ENCODE peak calls at places on chromosome 18, in ten cellular contexts. One of them, this sample, is unnamed.

GRCh38 chr18:35042389-35043066 is 1.3 kb downstream of the MAPRE2 start:
- ATAC-seq in stimulated activated naive B cell treated with anti-CD40 and anti-IgM and Interleukin-4, amounts not matched to agents 10 μg/mL and 1 μg/mL and 100 μg/mL, for 72 hours: peak; percentile 18
- ATAC-seq in upper lobe of right lung: no peak
- ATAC-seq in right cardiac atrium: peak; percentile 3
- ATAC-seq in psoas muscle: no peak
- ATAC-seq in A549: no peak
- ATAC-seq in central memory CD8-positive, alpha-beta T cell: peak; percentile 60
- ATAC-seq in GM12878: peak; percentile 22
- ATAC-seq in activated T-helper 17 cell treated with anti-CD3 and anti-CD28 coated beads, Interleukin-2, amount 50 U/mL, for 72 hours: peak; percentile 43
- ATAC-seq in Right ventricle myocardium inferior: no peak
- ATAC-seq in this sample: no peak

GRCh38 chr18:10379511-10379910 is 74.9 kb upstream of the APCDD1 start:
- ATAC-seq in stimulated activated naive B cell treated with anti-CD40 and anti-IgM and Interleukin-4, amounts not matched to agents 10 μg/mL and 1 μg/mL and 100 μg/mL, for 72 hours: no peak
- ATAC-seq in upper lobe of right lung: no peak
- ATAC-seq in right cardiac atrium: no peak
- ATAC-seq in psoas muscle: no peak
- ATAC-seq in A549: no peak
- ATAC-seq in central memory CD8-positive, alpha-beta T cell: no peak
- ATAC-seq in GM12878: no peak
- ATAC-seq in activated T-helper 17 cell treated with anti-CD3 and anti-CD28 coated beads, Interleukin-2, amount 50 U/mL, for 72 hours: no peak
- ATAC-seq in Right ventricle myocardium inferior: no peak
- ATAC-seq in this sample: no peak

GRCh38 chr18:47149457-47150028 is 757 bp downstream of the HDHD2 start:
- ATAC-seq in stimulated activated naive B cell treated with anti-CD40 and anti-IgM and Interleukin-4, amounts not matched to agents 10 μg/mL and 1 μg/mL and 100 μg/mL, for 72 hours: peak; percentile 2
- ATAC-seq in upper lobe of right lung: no peak
- ATAC-seq in right cardiac atrium: peak; percentile 10
- ATAC-seq in psoas muscle: peak; percentile 3
- ATAC-seq in A549: no peak
- ATAC-seq in central memory CD8-positive, alpha-beta T cell: no peak
- ATAC-seq in GM12878: peak; percentile 11
- ATAC-seq in activated T-helper 17 cell treated with anti-CD3 and anti-CD28 coated beads, Interleukin-2, amount 50 U/mL, for 72 hours: no peak
- ATAC-seq in Right ventricle myocardium inferior: no peak
- ATAC-seq in this sample: no peak

GRCh38 chr18:38751211-38751610 is 1185.6 kb upstream of the CELF4 start:
- ATAC-seq in stimulated activated naive B cell treated with anti-CD40 and anti-IgM and Interleukin-4, amounts not matched to agents 10 μg/mL and 1 μg/mL and 100 μg/mL, for 72 hours: no peak
- ATAC-seq in upper lobe of right lung: no peak
- ATAC-seq in right cardiac atrium: no peak
- ATAC-seq in psoas muscle: no peak
- ATAC-seq in A549: no peak
- ATAC-seq in central memory CD8-positive, alpha-beta T cell: no peak
- ATAC-seq in GM12878: peak; percentile 28
- ATAC-seq in activated T-helper 17 cell treated with anti-CD3 and anti-CD28 coated beads, Interleukin-2, amount 50 U/mL, for 72 hours: peak; percentile 53
- ATAC-seq in Right ventricle myocardium inferior: no peak
- ATAC-seq in this sample: no peak

GRCh38 chr18:13452448-13452811 is 233.9 kb downstream of the LDLRAD4 start:
- ATAC-seq in stimulated activated naive B cell treated with anti-CD40 and anti-IgM and Interleukin-4, amounts not matched to agents 10 μg/mL and 1 μg/mL and 100 μg/mL, for 72 hours: no peak
- ATAC-seq in upper lobe of right lung: peak; percentile 8
- ATAC-seq in right cardiac atrium: peak; percentile 73
- ATAC-seq in psoas muscle: peak; percentile 29
- ATAC-seq in A549: peak; percentile 74
- ATAC-seq in central memory CD8-positive, alpha-beta T cell: no peak
- ATAC-seq in GM12878: no peak
- ATAC-seq in activated T-helper 17 cell treated with anti-CD3 and anti-CD28 coated beads, Interleukin-2, amount 50 U/mL, for 72 hours: no peak
- ATAC-seq in Right ventricle myocardium inferior: peak; percentile 30
- ATAC-seq in this sample: no peak

GRCh38 chr18:79458131-79458838 is 62.6 kb downstream of the NFATC1 start:
- ATAC-seq in stimulated activated naive B cell treated with anti-CD40 and anti-IgM and Interleukin-4, amounts not matched to agents 10 μg/mL and 1 μg/mL and 100 μg/mL, for 72 hours: no peak
- ATAC-seq in upper lobe of right lung: peak; percentile 44
- ATAC-seq in right cardiac atrium: peak; percentile 90
- ATAC-seq in psoas muscle: peak; percentile 52
- ATAC-seq in A549: peak; percentile 76
- ATAC-seq in central memory CD8-positive, alpha-beta T cell: no peak
- ATAC-seq in GM12878: no peak
- ATAC-seq in activated T-helper 17 cell treated with anti-CD3 and anti-CD28 coated beads, Interleukin-2, amount 50 U/mL, for 72 hours: no peak
- ATAC-seq in Right ventricle myocardium inferior: peak; percentile 90
- ATAC-seq in this sample: no peak

GRCh38 chr18:70036771-70037452 is 89.2 kb upstream of the CD226 start:
- ATAC-seq in stimulated activated naive B cell treated with anti-CD40 and anti-IgM and Interleukin-4, amounts not matched to agents 10 μg/mL and 1 μg/mL and 100 μg/mL, for 72 hours: peak; percentile 99
- ATAC-seq in upper lobe of right lung: no peak
- ATAC-seq in right cardiac atrium: no peak
- ATAC-seq in psoas muscle: no peak
- ATAC-seq in A549: no peak
- ATAC-seq in central memory CD8-positive, alpha-beta T cell: no peak
- ATAC-seq in GM12878: peak; percentile 97
- ATAC-seq in activated T-helper 17 cell treated with anti-CD3 and anti-CD28 coated beads, Interleukin-2, amount 50 U/mL, for 72 hours: no peak
- ATAC-seq in Right ventricle myocardium inferior: peak; percentile 26
- ATAC-seq in this sample: peak; percentile 98

GRCh38 chr18:12744103-12744502 is 41.3 kb downstream of the PSMG2 start:
- ATAC-seq in stimulated activated naive B cell treated with anti-CD40 and anti-IgM and Interleukin-4, amounts not matched to agents 10 μg/mL and 1 μg/mL and 100 μg/mL, for 72 hours: peak; percentile 70
- ATAC-seq in upper lobe of right lung: peak; percentile 79
- ATAC-seq in right cardiac atrium: peak; percentile 62
- ATAC-seq in psoas muscle: no peak
- ATAC-seq in A549: peak; percentile 65
- ATAC-seq in central memory CD8-positive, alpha-beta T cell: no peak
- ATAC-seq in GM12878: peak; percentile 77
- ATAC-seq in activated T-helper 17 cell treated with anti-CD3 and anti-CD28 coated beads, Interleukin-2, amount 50 U/mL, for 72 hours: peak; percentile 66
- ATAC-seq in Right ventricle myocardium inferior: no peak
- ATAC-seq in this sample: no peak

GRCh38 chr18:29960539-29960938 is 1082.0 kb downstream of the DSC3 start:
- ATAC-seq in stimulated activated naive B cell treated with anti-CD40 and anti-IgM and Interleukin-4, amounts not matched to agents 10 μg/mL and 1 μg/mL and 100 μg/mL, for 72 hours: no peak
- ATAC-seq in upper lobe of right lung: no peak
- ATAC-seq in right cardiac atrium: no peak
- ATAC-seq in psoas muscle: no peak
- ATAC-seq in A549: no peak
- ATAC-seq in central memory CD8-positive, alpha-beta T cell: no peak
- ATAC-seq in GM12878: no peak
- ATAC-seq in activated T-helper 17 cell treated with anti-CD3 and anti-CD28 coated beads, Interleukin-2, amount 50 U/mL, for 72 hours: no peak
- ATAC-seq in Right ventricle myocardium inferior: no peak
- ATAC-seq in this sample: no peak

GRCh38 chr18:13551841-13552733 is 174.3 kb downstream of the FAM210A start:
- ATAC-seq in stimulated activated naive B cell treated with anti-CD40 and anti-IgM and Interleukin-4, amounts not matched to agents 10 μg/mL and 1 μg/mL and 100 μg/mL, for 72 hours: no peak
- ATAC-seq in upper lobe of right lung: no peak
- ATAC-seq in right cardiac atrium: peak; percentile 12
- ATAC-seq in psoas muscle: no peak
- ATAC-seq in A549: no peak
- ATAC-seq in central memory CD8-positive, alpha-beta T cell: no peak
- ATAC-seq in GM12878: no peak
- ATAC-seq in activated T-helper 17 cell treated with anti-CD3 and anti-CD28 coated beads, Interleukin-2, amount 50 U/mL, for 72 hours: no peak
- ATAC-seq in Right ventricle myocardium inferior: no peak
- ATAC-seq in this sample: no peak

GRCh38 chr18:26440644-26441043 is 107.7 kb downstream of the KCTD1 start:
- ATAC-seq in stimulated activated naive B cell treated with anti-CD40 and anti-IgM and Interleukin-4, amounts not matched to agents 10 μg/mL and 1 μg/mL and 100 μg/mL, for 72 hours: no peak
- ATAC-seq in upper lobe of right lung: peak; percentile 84
- ATAC-seq in right cardiac atrium: peak; percentile 65
- ATAC-seq in psoas muscle: no peak
- ATAC-seq in A549: no peak
- ATAC-seq in central memory CD8-positive, alpha-beta T cell: no peak
- ATAC-seq in GM12878: no peak
- ATAC-seq in activated T-helper 17 cell treated with anti-CD3 and anti-CD28 coated beads, Interleukin-2, amount 50 U/mL, for 72 hours: no peak
- ATAC-seq in Right ventricle myocardium inferior: peak; percentile 63
- ATAC-seq in this sample: no peak

GRCh38 chr18:23093772-23094171 is 41.5 kb upstream of the CABLES1 start:
- ATAC-seq in stimulated activated naive B cell treated with anti-CD40 and anti-IgM and Interleukin-4, amounts not matched to agents 10 μg/mL and 1 μg/mL and 100 μg/mL, for 72 hours: no peak
- ATAC-seq in upper lobe of right lung: no peak
- ATAC-seq in right cardiac atrium: no peak
- ATAC-seq in psoas muscle: no peak
- ATAC-seq in A549: no peak
- ATAC-seq in central memory CD8-positive, alpha-beta T cell: no peak
- ATAC-seq in GM12878: no peak
- ATAC-seq in activated T-helper 17 cell treated with anti-CD3 and anti-CD28 coated beads, Interleukin-2, amount 50 U/mL, for 72 hours: no peak
- ATAC-seq in Right ventricle myocardium inferior: no peak
- ATAC-seq in this sample: no peak

GRCh38 chr18:22193466-22193865 is 24.1 kb downstream of the GATA6 start:
- ATAC-seq in stimulated activated naive B cell treated with anti-CD40 and anti-IgM and Interleukin-4, amounts not matched to agents 10 μg/mL and 1 μg/mL and 100 μg/mL, for 72 hours: no peak
- ATAC-seq in upper lobe of right lung: no peak
- ATAC-seq in right cardiac atrium: peak; percentile 52
- ATAC-seq in psoas muscle: no peak
- ATAC-seq in A549: no peak
- ATAC-seq in central memory CD8-positive, alpha-beta T cell: no peak
- ATAC-seq in GM12878: no peak
- ATAC-seq in activated T-helper 17 cell treated with anti-CD3 and anti-CD28 coated beads, Interleukin-2, amount 50 U/mL, for 72 hours: no peak
- ATAC-seq in Right ventricle myocardium inferior: no peak
- ATAC-seq in this sample: no peak

GRCh38 chr18:498901-499300 is 1.6 kb downstream of the COLEC12 start:
- ATAC-seq in stimulated activated naive B cell treated with anti-CD40 and anti-IgM and Interleukin-4, amounts not matched to agents 10 μg/mL and 1 μg/mL and 100 μg/mL, for 72 hours: no peak
- ATAC-seq in upper lobe of right lung: no peak
- ATAC-seq in right cardiac atrium: no peak
- ATAC-seq in psoas muscle: no peak
- ATAC-seq in A549: no peak
- ATAC-seq in central memory CD8-positive, alpha-beta T cell: no peak
- ATAC-seq in GM12878: no peak
- ATAC-seq in activated T-helper 17 cell treated with anti-CD3 and anti-CD28 coated beads, Interleukin-2, amount 50 U/mL, for 72 hours: no peak
- ATAC-seq in Right ventricle myocardium inferior: no peak
- ATAC-seq in this sample: no peak

GRCh38 chr18:31486165-31486564 is 11.8 kb upstream of the DSG2 start:
- ATAC-seq in stimulated activated naive B cell treated with anti-CD40 and anti-IgM and Interleukin-4, amounts not matched to agents 10 μg/mL and 1 μg/mL and 100 μg/mL, for 72 hours: no peak
- ATAC-seq in upper lobe of right lung: no peak
- ATAC-seq in right cardiac atrium: no peak
- ATAC-seq in psoas muscle: no peak
- ATAC-seq in A549: no peak
- ATAC-seq in central memory CD8-positive, alpha-beta T cell: no peak
- ATAC-seq in GM12878: no peak
- ATAC-seq in activated T-helper 17 cell treated with anti-CD3 and anti-CD28 coated beads, Interleukin-2, amount 50 U/mL, for 72 hours: no peak
- ATAC-seq in Right ventricle myocardium inferior: no peak
- ATAC-seq in this sample: no peak

GRCh38 chr18:25164211-25164836 is 187.6 kb downstream of the ZNF521 start:
- ATAC-seq in stimulated activated naive B cell treated with anti-CD40 and anti-IgM and Interleukin-4, amounts not matched to agents 10 μg/mL and 1 μg/mL and 100 μg/mL, for 72 hours: peak; percentile 45
- ATAC-seq in upper lobe of right lung: no peak
- ATAC-seq in right cardiac atrium: peak; percentile 32
- ATAC-seq in psoas muscle: no peak
- ATAC-seq in A549: no peak
- ATAC-seq in central memory CD8-positive, alpha-beta T cell: no peak
- ATAC-seq in GM12878: peak; percentile 60
- ATAC-seq in activated T-helper 17 cell treated with anti-CD3 and anti-CD28 coated beads, Interleukin-2, amount 50 U/mL, for 72 hours: no peak
- ATAC-seq in Right ventricle myocardium inferior: no peak
- ATAC-seq in this sample: no peak

GRCh38 chr18:57738078-57738477 is 65.0 kb downstream of the ATP8B1 start:
- ATAC-seq in stimulated activated naive B cell treated with anti-CD40 and anti-IgM and Interleukin-4, amounts not matched to agents 10 μg/mL and 1 μg/mL and 100 μg/mL, for 72 hours: no peak
- ATAC-seq in upper lobe of right lung: peak; percentile 9
- ATAC-seq in right cardiac atrium: peak; percentile 54
- ATAC-seq in psoas muscle: no peak
- ATAC-seq in A549: peak; percentile 64
- ATAC-seq in central memory CD8-positive, alpha-beta T cell: no peak
- ATAC-seq in GM12878: no peak
- ATAC-seq in activated T-helper 17 cell treated with anti-CD3 and anti-CD28 coated beads, Interleukin-2, amount 50 U/mL, for 72 hours: no peak
- ATAC-seq in Right ventricle myocardium inferior: peak; percentile 24
- ATAC-seq in this sample: no peak

GRCh38 chr18:9961031-9961430 is 47.2 kb downstream of the VAPA start:
- ATAC-seq in stimulated activated naive B cell treated with anti-CD40 and anti-IgM and Interleukin-4, amounts not matched to agents 10 μg/mL and 1 μg/mL and 100 μg/mL, for 72 hours: peak; percentile 31
- ATAC-seq in upper lobe of right lung: peak; percentile 50
- ATAC-seq in right cardiac atrium: peak; percentile 42
- ATAC-seq in psoas muscle: peak; percentile 29
- ATAC-seq in A549: no peak
- ATAC-seq in central memory CD8-positive, alpha-beta T cell: no peak
- ATAC-seq in GM12878: peak; percentile 59
- ATAC-seq in activated T-helper 17 cell treated with anti-CD3 and anti-CD28 coated beads, Interleukin-2, amount 50 U/mL, for 72 hours: no peak
- ATAC-seq in Right ventricle myocardium inferior: peak; percentile 71
- ATAC-seq in this sample: peak; percentile 31

GRCh38 chr18:55096261-55097026 is 137.2 kb upstream of the CCDC68 start:
- ATAC-seq in stimulated activated naive B cell treated with anti-CD40 and anti-IgM and Interleukin-4, amounts not matched to agents 10 μg/mL and 1 μg/mL and 100 μg/mL, for 72 hours: peak; percentile 62
- ATAC-seq in upper lobe of right lung: peak; percentile 66
- ATAC-seq in right cardiac atrium: peak; percentile 75
- ATAC-seq in psoas muscle: peak; percentile 59
- ATAC-seq in A549: peak; percentile 86
- ATAC-seq in central memory CD8-positive, alpha-beta T cell: no peak
- ATAC-seq in GM12878: peak; percentile 84
- ATAC-seq in activated T-helper 17 cell treated with anti-CD3 and anti-CD28 coated beads, Interleukin-2, amount 50 U/mL, for 72 hours: no peak
- ATAC-seq in Right ventricle myocardium inferior: peak; percentile 77
- ATAC-seq in this sample: peak; percentile 78

GRCh38 chr18:70931942-70932814 is 643.3 kb downstream of the SOCS6 start:
- ATAC-seq in stimulated activated naive B cell treated with anti-CD40 and anti-IgM and Interleukin-4, amounts not matched to agents 10 μg/mL and 1 μg/mL and 100 μg/mL, for 72 hours: no peak
- ATAC-seq in upper lobe of right lung: no peak
- ATAC-seq in right cardiac atrium: no peak
- ATAC-seq in psoas muscle: no peak
- ATAC-seq in A549: peak; percentile 30
- ATAC-seq in central memory CD8-positive, alpha-beta T cell: no peak
- ATAC-seq in GM12878: peak; percentile 47
- ATAC-seq in activated T-helper 17 cell treated with anti-CD3 and anti-CD28 coated beads, Interleukin-2, amount 50 U/mL, for 72 hours: no peak
- ATAC-seq in Right ventricle myocardium inferior: no peak
- ATAC-seq in this sample: no peak

GRCh38 chr18:10785798-10786197 is 260.0 kb downstream of the NAPG start:
- ATAC-seq in stimulated activated naive B cell treated with anti-CD40 and anti-IgM and Interleukin-4, amounts not matched to agents 10 μg/mL and 1 μg/mL and 100 μg/mL, for 72 hours: no peak
- ATAC-seq in upper lobe of right lung: no peak
- ATAC-seq in right cardiac atrium: no peak
- ATAC-seq in psoas muscle: no peak
- ATAC-seq in A549: no peak
- ATAC-seq in central memory CD8-positive, alpha-beta T cell: no peak
- ATAC-seq in GM12878: no peak
- ATAC-seq in activated T-helper 17 cell treated with anti-CD3 and anti-CD28 coated beads, Interleukin-2, amount 50 U/mL, for 72 hours: no peak
- ATAC-seq in Right ventricle myocardium inferior: no peak
- ATAC-seq in this sample: no peak

GRCh38 chr18:79459946-79460345 is 64.2 kb downstream of the NFATC1 start:
- ATAC-seq in stimulated activated naive B cell treated with anti-CD40 and anti-IgM and Interleukin-4, amounts not matched to agents 10 μg/mL and 1 μg/mL and 100 μg/mL, for 72 hours: peak; percentile 53
- ATAC-seq in upper lobe of right lung: no peak
- ATAC-seq in right cardiac atrium: no peak
- ATAC-seq in psoas muscle: no peak
- ATAC-seq in A549: no peak
- ATAC-seq in central memory CD8-positive, alpha-beta T cell: no peak
- ATAC-seq in GM12878: peak; percentile 60
- ATAC-seq in activated T-helper 17 cell treated with anti-CD3 and anti-CD28 coated beads, Interleukin-2, amount 50 U/mL, for 72 hours: no peak
- ATAC-seq in Right ventricle myocardium inferior: no peak
- ATAC-seq in this sample: peak; percentile 54

GRCh38 chr18:9722691-9723090 is 14.6 kb downstream of the RAB31 start:
- ATAC-seq in stimulated activated naive B cell treated with anti-CD40 and anti-IgM and Interleukin-4, amounts not matched to agents 10 μg/mL and 1 μg/mL and 100 μg/mL, for 72 hours: peak; percentile 47
- ATAC-seq in upper lobe of right lung: peak; percentile 92
- ATAC-seq in right cardiac atrium: no peak
- ATAC-seq in psoas muscle: no peak
- ATAC-seq in A549: no peak
- ATAC-seq in central memory CD8-positive, alpha-beta T cell: no peak
- ATAC-seq in GM12878: peak; percentile 59
- ATAC-seq in activated T-helper 17 cell treated with anti-CD3 and anti-CD28 coated beads, Interleukin-2, amount 50 U/mL, for 72 hours: no peak
- ATAC-seq in Right ventricle myocardium inferior: no peak
- ATAC-seq in this sample: no peak

GRCh38 chr18:75477913-75478312 is 50.4 kb upstream of the SMIM21 start:
- ATAC-seq in stimulated activated naive B cell treated with anti-CD40 and anti-IgM and Interleukin-4, amounts not matched to agents 10 μg/mL and 1 μg/mL and 100 μg/mL, for 72 hours: peak; percentile 68
- ATAC-seq in upper lobe of right lung: peak; percentile 86
- ATAC-seq in right cardiac atrium: peak; percentile 52
- ATAC-seq in psoas muscle: no peak
- ATAC-seq in A549: no peak
- ATAC-seq in central memory CD8-positive, alpha-beta T cell: no peak
- ATAC-seq in GM12878: peak; percentile 69
- ATAC-seq in activated T-helper 17 cell treated with anti-CD3 and anti-CD28 coated beads, Interleukin-2, amount 50 U/mL, for 72 hours: no peak
- ATAC-seq in Right ventricle myocardium inferior: no peak
- ATAC-seq in this sample: no peak

This sample was measured in stimulated activated memory B cell treated with anti-CD40 and anti-IgM and Interleukin-4, amounts not matched to agents 10 μg/mL and 1 μg/mL and 100 μg/mL, for 72 hours.